ENCODE peak calls at places on chromosomes 13 and 19, in six cellular contexts. M, U, T, B, I and V are unnamed samples. For H3K4me1, the result is how much of the 10 kb centered on the place peaks cover.

GRCh38 chr13:37163626-37164365 is 58.3 kb upstream of the CSNK1A1L start:
- DNase-seq in M (no peak), U (no peak), T (no peak), B (no peak), I (no peak), V (no peak)

GRCh38 chr13:21134475-21134874 is 41.9 kb downstream of the SKA3 start:
- DNase-seq in M (no peak), U (no peak), T (no peak), B (no peak), I (no peak), V (no peak)

GRCh38 chr19:48341006-48341405 is 15.7 kb downstream of the EMP3 start:
- DNase-seq in M (no peak), U (peak), T (peak), B (peak), I (peak), V (peak)

GRCh38 chr13:97189943-97190342 is 32.2 kb upstream of the MBNL2 start:
- DNase-seq in M (no peak), U (no peak), T (no peak), B (no peak), I (no peak), V (no peak)

GRCh38 chr13:20475927-20476691 is 49.5 kb downstream of the CRYL1 start:
- DNase-seq in M (no peak), U (peak), T (peak), B (peak), I (no peak), V (no peak)

GRCh38 chr19:33064117-33064777 is 441 bp downstream of the RHPN2 start:
- DNase-seq in M (peak), U (peak), T (no peak), B (no peak), I (no peak), V (peak)

GRCh38 chr19:48461651-48461981 is 6.2 kb downstream of the KCNJ14 start:
- DNase-seq in M (no peak), U (no peak), T (no peak), B (no peak), I (no peak), V (no peak)

GRCh38 chr13:51621597-51621996 is 37.3 kb downstream of the WDFY2 start:
- DNase-seq in M (no peak), U (no peak), T (no peak), B (no peak), I (no peak), V (no peak)

GRCh38 chr19:4715529-4716221 is 8.0 kb downstream of the DPP9 start:
- DNase-seq in M (no peak), U (no peak), T (no peak), B (no peak), I (no peak), V (no peak)

GRCh38 chr19:49912965-49913685 is 15.9 kb upstream of the ATF5 start:
- DNase-seq in M (peak), U (no peak), T (no peak), B (no peak), I (peak), V (no peak)

GRCh38 chr19:6935069-6935468 is 47.7 kb downstream of the ADGRE1 start:
- DNase-seq in M (no peak), U (no peak), T (no peak), B (no peak), I (no peak), V (no peak)

GRCh38 chr19:6551607-6552450 is 21.0 kb downstream of the TNFSF9 start:
- DNase-seq in M (peak), U (peak), T (no peak), B (peak), I (no peak), V (no peak)

GRCh38 chr13:41780736-41781708 is 179.9 kb downstream of the VWA8 start:
- DNase-seq in M (no peak), U (peak), T (peak), B (peak), I (peak), V (peak)

GRCh38 chr13:43232144-43232840 is 208.9 kb downstream of the DNAJC15 start:
- DNase-seq in M (no peak), U (peak), T (no peak), B (peak), I (no peak), V (peak)

GRCh38 chr19:30656520-30657100 is 284.4 kb downstream of the ZNF536 start:
- DNase-seq in M (no peak), U (no peak), T (no peak), B (no peak), I (no peak), V (no peak)

GRCh38 chr19:54333586-54334298 is 5.2 kb downstream of the LILRA4 start:
- DNase-seq in M (no peak), U (no peak), T (no peak), B (no peak), I (no peak), V (no peak)

GRCh38 chr13:27053902-27054595 is 117.6 kb downstream of the USP12 start:
- DNase-seq in M (no peak), U (peak), T (peak), B (peak), I (peak), V (peak)

GRCh38 chr13:33194820-33195692 is 90.5 kb downstream of the STARD13 start:
- DNase-seq in M (no peak), U (peak), T (no peak), B (peak), I (peak), V (peak)

GRCh38 chr13:24225062-24225461 is 64.5 kb downstream of the SPATA13 start:
- DNase-seq in M (no peak), U (no peak), T (no peak), B (no peak), I (no peak), V (no peak)

GRCh38 chr13:55410398-55411330 is 1730.1 kb upstream of the PRR20A start:
- DNase-seq in M (no peak), U (no peak), T (no peak), B (no peak), I (no peak), V (no peak)

GRCh38 chr19:42028304-42029216 is 34.5 kb upstream of the ATP1A3 start:
- DNase-seq in M (peak), U (no peak), T (no peak), B (no peak), I (no peak), V (no peak)

GRCh38 chr19:38266981-38267597 is 2.7 kb downstream of the SPINT2 start:
- DNase-seq in M (no peak), U (peak), T (peak), B (peak), I (peak), V (peak)

GRCh38 chr13:114105351-114106225 is 26.8 kb downstream of the RASA3 start:
- DNase-seq in M (no peak), U (no peak), T (no peak), B (no peak), I (no peak), V (no peak)

GRCh38 chr13:75902166-75903104 is 266.3 kb downstream of the LMO7 start:
- DNase-seq in M (no peak), U (no peak), T (no peak), B (no peak), I (no peak), V (no peak)

GRCh38 chr13:35712907-35713685 is 236.6 kb upstream of the MAB21L1 start:
- DNase-seq in M (no peak), U (peak), T (no peak), B (peak), I (peak), V (no peak)

GRCh38 chr19:52646571-52647222 is 8.5 kb upstream of the ZNF83 start:
- DNase-seq in M (no peak), U (peak), T (no peak), B (peak), I (peak), V (no peak)

GRCh38 chr19:37227996-37228395 is 10.0 kb downstream of the ZNF383 start:
- DNase-seq in M (peak), U (no peak), T (no peak), B (no peak), I (no peak), V (peak)

GRCh38 chr13:67943116-67943515 is 713.0 kb upstream of the PCDH9 start:
- DNase-seq in M (no peak), U (peak), T (no peak), B (peak), I (no peak), V (no peak)

GRCh38 chr19:8526345-8527062 is 12.5 kb upstream of the ZNF414 start:
- DNase-seq in M (peak), U (peak), T (peak), B (peak), I (peak), V (peak)

DNA sequence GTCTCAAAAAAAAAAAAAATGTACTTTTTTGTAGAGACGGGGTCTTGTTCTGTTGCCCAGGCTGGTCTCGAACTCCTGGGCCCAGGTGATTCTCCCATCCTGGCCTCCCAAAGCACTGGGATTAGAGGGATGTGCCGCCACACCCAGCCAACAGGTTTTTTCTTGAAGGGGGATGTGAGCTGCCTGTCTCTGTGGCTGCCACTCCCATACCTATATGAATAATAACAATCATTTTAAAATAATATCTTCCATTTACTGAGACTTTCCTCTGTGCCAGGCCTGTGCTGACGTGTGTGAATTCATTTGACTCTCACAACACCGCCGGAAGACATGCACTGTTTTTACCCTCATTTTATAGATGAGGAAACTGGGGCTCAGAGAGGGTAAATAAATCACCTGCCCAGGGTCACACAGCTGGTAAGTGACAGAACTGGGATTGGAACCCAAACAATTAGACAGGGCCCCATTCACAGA is 7.2 kb upstream of the BCL3 start:
- DNase-seq in M (no peak), U (peak), T (peak), B (no peak), I (no peak), V (peak)
- H2AFZ ChIP-seq in M (no peak), U (no peak), T (no peak), B (no peak), I (no peak), V (no peak)

GRCh38 chr19:2494084-2494446 is 18.1 kb downstream of the GADD45B start:
- DNase-seq in M (no peak), U (peak), T (peak), B (peak), I (peak), V (no peak)
- H3K4me3 ChIP-seq in M (no peak), U (peak), T (peak), B (peak), I (peak), V (peak)

DNA sequence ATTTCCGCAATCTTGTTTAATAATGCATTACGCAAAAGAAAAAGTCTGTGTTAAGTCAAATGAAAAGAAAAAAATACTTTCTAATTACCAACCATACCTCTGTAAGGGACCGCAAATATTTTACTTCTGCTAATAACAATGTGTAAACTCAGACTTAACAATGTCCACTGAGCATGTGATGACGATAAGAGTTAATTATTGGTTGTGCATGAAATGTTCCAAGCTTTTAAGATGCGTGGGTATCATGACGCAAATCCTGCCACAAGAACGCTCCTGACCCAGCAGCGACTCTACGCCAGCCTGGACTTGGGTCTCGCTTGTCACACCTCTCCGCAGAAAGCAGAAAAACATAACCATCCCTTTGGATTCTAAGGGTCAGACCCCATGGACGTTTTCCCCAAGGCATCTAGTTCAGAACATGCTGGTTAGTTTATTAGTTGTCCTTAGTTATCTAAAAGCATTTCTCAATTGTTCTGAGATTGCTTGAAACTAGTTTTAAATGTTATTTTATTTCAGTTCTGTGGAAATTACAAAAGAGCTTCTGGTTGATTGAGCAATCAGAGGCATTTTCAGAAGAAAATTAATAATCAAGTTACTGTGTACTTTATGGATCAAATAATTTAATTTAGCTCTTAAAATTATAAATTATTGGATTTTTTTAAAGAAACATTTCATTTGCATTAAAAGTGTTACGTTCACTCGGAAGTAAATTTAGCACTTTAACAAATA is 779.9 kb upstream of the ARGLU1 start:
- DNase-seq in M (no peak), U (no peak), T (no peak), B (no peak), I (no peak), V (no peak)
- H3K4me1 ChIP-seq in M (under half), U (under half), T (under half), B (under half), I (under half), V (under half)

GRCh38 chr19:19492026-19492610 is 23.2 kb downstream of the TSSK6 start:
- DNase-seq in M (no peak), U (no peak), T (no peak), B (no peak), I (no peak), V (no peak)
- H2AFZ ChIP-seq in M (no peak), U (no peak), T (no peak), B (no peak), I (no peak), V (no peak)

DNA sequence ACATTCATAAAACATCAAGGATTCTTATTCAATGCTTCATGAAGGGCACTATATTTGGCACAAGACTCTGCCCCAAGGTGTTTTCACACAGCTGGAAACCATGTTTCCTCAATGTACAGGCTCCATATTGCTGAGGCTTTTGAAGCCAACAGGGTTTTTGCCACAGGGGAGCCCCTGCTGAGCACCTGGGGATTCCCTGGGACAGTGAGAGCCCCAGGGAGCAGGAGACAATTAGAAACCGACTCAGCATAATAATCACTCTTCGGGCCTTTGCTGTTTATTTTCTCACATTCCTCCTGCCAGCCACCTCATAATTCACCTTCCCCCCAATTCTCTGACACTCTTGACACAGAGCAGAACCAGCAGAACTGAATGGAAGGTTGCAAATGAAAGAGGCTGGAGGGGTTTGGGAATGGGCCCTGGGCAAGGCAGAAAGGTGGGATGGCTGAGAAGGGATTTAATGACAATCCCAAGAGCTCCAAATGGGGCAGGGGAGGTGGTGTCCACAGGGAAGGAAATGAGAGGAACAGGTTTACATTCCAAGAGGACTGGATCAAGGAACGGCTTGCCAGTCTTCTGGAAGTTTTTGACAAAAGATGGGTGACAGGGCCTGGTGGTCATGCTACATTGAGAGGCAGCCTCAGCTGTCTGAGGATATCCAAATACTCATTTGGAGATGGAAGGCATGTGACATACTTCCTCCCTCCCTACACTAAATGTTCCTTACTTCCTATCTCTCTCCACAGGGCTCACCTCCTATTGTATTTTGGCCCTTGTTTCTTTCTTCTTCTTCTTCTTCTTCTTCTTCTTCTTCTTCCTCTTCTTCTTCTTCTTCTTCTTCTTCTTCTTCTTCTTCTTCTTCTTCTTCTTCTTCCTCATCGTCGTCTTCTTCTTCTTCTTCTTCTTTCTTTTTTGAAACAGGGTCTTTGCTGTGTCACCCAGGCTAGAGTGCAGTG is 72.1 kb upstream of the POMP start:
- DNase-seq in M (no peak), U (no peak), T (no peak), B (no peak), I (no peak), V (no peak)
- H3K4me3 ChIP-seq in M (no peak), U (no peak), T (no peak), B (no peak), I (no peak), V (no peak)